ENCODE peak calls at places on chromosomes 13 and 19, in four cellular contexts. One of them, this sample, is unnamed.

GRCh38 chr19:33040994-33041827 is 23.5 kb downstream of the RHPN2 start:
- DNase-seq in hepatocyte: peak; percentile 93
- DNase-seq in mammary epithelial cell: peak; percentile 15
- DNase-seq in activated B cell treated with CpG ODN at 0.5 μM for 24 hours: no peak
- DNase-seq in this sample: no peak

GRCh38 chr19:13764821-13765394 is 586 bp downstream of the MRI1 start:
- DNase-seq in hepatocyte: peak; percentile 54
- DNase-seq in mammary epithelial cell: no peak
- DNase-seq in activated B cell treated with CpG ODN at 0.5 μM for 24 hours: peak; percentile 37
- DNase-seq in this sample: no peak

GRCh38 chr13:40664100-40665060 is 2.1 kb downstream of the FOXO1 start:
- DNase-seq in hepatocyte: peak; percentile 77
- DNase-seq in mammary epithelial cell: peak; percentile 36
- DNase-seq in activated B cell treated with CpG ODN at 0.5 μM for 24 hours: peak; percentile 71
- DNase-seq in this sample: no peak

GRCh38 chr13:28820099-28821051 is at the start of gene MTUS2:
- DNase-seq in hepatocyte: peak; percentile 61
- DNase-seq in mammary epithelial cell: peak; percentile 18
- DNase-seq in activated B cell treated with CpG ODN at 0.5 μM for 24 hours: no peak
- DNase-seq in this sample: no peak

GRCh38 chr19:16268676-16269319 is 55.8 kb upstream of the KLF2 start:
- DNase-seq in hepatocyte: no peak
- DNase-seq in mammary epithelial cell: no peak
- DNase-seq in activated B cell treated with CpG ODN at 0.5 μM for 24 hours: no peak
- DNase-seq in this sample: no peak

GRCh38 chr13:78317030-78317429 is 286.3 kb downstream of the POU4F1 start:
- DNase-seq in hepatocyte: peak; percentile 10
- DNase-seq in mammary epithelial cell: no peak
- DNase-seq in activated B cell treated with CpG ODN at 0.5 μM for 24 hours: no peak
- DNase-seq in this sample: no peak

GRCh38 chr19:12293771-12294307 is 844 bp downstream of the ZNF44 start:
- DNase-seq in hepatocyte: peak; percentile 94
- DNase-seq in mammary epithelial cell: peak; percentile 76
- DNase-seq in activated B cell treated with CpG ODN at 0.5 μM for 24 hours: peak; percentile 57
- DNase-seq in this sample: peak; percentile 34

GRCh38 chr19:51070334-51070886 is 5.5 kb upstream of the KLK13 start:
- DNase-seq in hepatocyte: no peak
- DNase-seq in mammary epithelial cell: no peak
- DNase-seq in activated B cell treated with CpG ODN at 0.5 μM for 24 hours: no peak
- DNase-seq in this sample: no peak

GRCh38 chr13:106099765-106100164 is 435.7 kb downstream of the EFNB2 start:
- DNase-seq in hepatocyte: no peak
- DNase-seq in mammary epithelial cell: no peak
- DNase-seq in activated B cell treated with CpG ODN at 0.5 μM for 24 hours: no peak
- DNase-seq in this sample: no peak

GRCh38 chr13:34347784-34348573 is 530.0 kb downstream of the RFC3 start:
- DNase-seq in hepatocyte: peak; percentile 72
- DNase-seq in mammary epithelial cell: peak; percentile 59
- DNase-seq in activated B cell treated with CpG ODN at 0.5 μM for 24 hours: no peak
- DNase-seq in this sample: no peak

GRCh38 chr19:48394331-48395169 is 1.1 kb downstream of the GRIN2D start:
- DNase-seq in hepatocyte: no peak
- DNase-seq in mammary epithelial cell: no peak
- DNase-seq in activated B cell treated with CpG ODN at 0.5 μM for 24 hours: no peak
- DNase-seq in this sample: no peak

GRCh38 chr19:10503002-10503789 is at the start of gene KEAP1:
- DNase-seq in hepatocyte: peak; percentile 52
- DNase-seq in mammary epithelial cell: no peak
- DNase-seq in activated B cell treated with CpG ODN at 0.5 μM for 24 hours: no peak
- DNase-seq in this sample: peak; percentile 31

GRCh38 chr13:73684286-73684685 is 449.9 kb downstream of the KLF12 start:
- DNase-seq in hepatocyte: no peak
- DNase-seq in mammary epithelial cell: no peak
- DNase-seq in activated B cell treated with CpG ODN at 0.5 μM for 24 hours: no peak
- DNase-seq in this sample: no peak

GRCh38 chr13:51663980-51664957 is 80.0 kb downstream of the WDFY2 start:
- DNase-seq in hepatocyte: no peak
- DNase-seq in mammary epithelial cell: peak; percentile 36
- DNase-seq in activated B cell treated with CpG ODN at 0.5 μM for 24 hours: no peak
- DNase-seq in this sample: no peak

GRCh38 chr13:77310579-77311279 is 16.2 kb downstream of the MYCBP2 start:
- DNase-seq in hepatocyte: peak; percentile 6
- DNase-seq in mammary epithelial cell: no peak
- DNase-seq in activated B cell treated with CpG ODN at 0.5 μM for 24 hours: no peak
- DNase-seq in this sample: no peak

GRCh38 chr13:44718467-44718866 is 142.3 kb upstream of the TSC22D1 start:
- DNase-seq in hepatocyte: no peak
- DNase-seq in mammary epithelial cell: no peak
- DNase-seq in activated B cell treated with CpG ODN at 0.5 μM for 24 hours: no peak
- DNase-seq in this sample: no peak

GRCh38 chr13:51223284-51224270 is 1.4 kb downstream of the FAM124A start:
- DNase-seq in hepatocyte: no peak
- DNase-seq in mammary epithelial cell: no peak
- DNase-seq in activated B cell treated with CpG ODN at 0.5 μM for 24 hours: no peak
- DNase-seq in this sample: no peak

GRCh38 chr13:50787316-50788195 is 55.9 kb downstream of the DLEU7 start:
- DNase-seq in hepatocyte: no peak
- DNase-seq in mammary epithelial cell: no peak
- DNase-seq in activated B cell treated with CpG ODN at 0.5 μM for 24 hours: no peak
- DNase-seq in this sample: no peak

GRCh38 chr13:113740661-113741060 is 18.4 kb upstream of the TMEM255B start:
- DNase-seq in hepatocyte: no peak
- DNase-seq in mammary epithelial cell: no peak
- DNase-seq in activated B cell treated with CpG ODN at 0.5 μM for 24 hours: no peak
- DNase-seq in this sample: no peak

GRCh38 chr19:53374288-53374687 is 8.8 kb downstream of the ZNF525 start:
- DNase-seq in hepatocyte: no peak
- DNase-seq in mammary epithelial cell: no peak
- DNase-seq in activated B cell treated with CpG ODN at 0.5 μM for 24 hours: no peak
- DNase-seq in this sample: no peak

GRCh38 chr13:108963846-108964600 is 334.6 kb downstream of the MYO16 start:
- DNase-seq in hepatocyte: no peak
- DNase-seq in mammary epithelial cell: peak; percentile 90
- DNase-seq in activated B cell treated with CpG ODN at 0.5 μM for 24 hours: no peak
- DNase-seq in this sample: no peak

GRCh38 chr19:18542936-18543813 is at the start of gene FKBP8:
- DNase-seq in hepatocyte: peak; percentile 97
- DNase-seq in mammary epithelial cell: peak; percentile 73
- DNase-seq in activated B cell treated with CpG ODN at 0.5 μM for 24 hours: peak; percentile 92
- DNase-seq in this sample: peak; percentile 65

GRCh38 chr13:90800082-90800746 is 547.3 kb upstream of the MIR17HG start:
- DNase-seq in hepatocyte: peak; percentile 10
- DNase-seq in mammary epithelial cell: no peak
- DNase-seq in activated B cell treated with CpG ODN at 0.5 μM for 24 hours: no peak
- DNase-seq in this sample: no peak

GRCh38 chr13:31114641-31115040 is 47.1 kb downstream of the HSPH1 start:
- DNase-seq in hepatocyte: no peak
- DNase-seq in mammary epithelial cell: no peak
- DNase-seq in activated B cell treated with CpG ODN at 0.5 μM for 24 hours: no peak
- DNase-seq in this sample: no peak

GRCh38 chr13:31111136-31111535 is 50.6 kb downstream of the HSPH1 start:
- DNase-seq in hepatocyte: no peak
- DNase-seq in mammary epithelial cell: peak; percentile 35
- DNase-seq in activated B cell treated with CpG ODN at 0.5 μM for 24 hours: no peak
- DNase-seq in this sample: no peak

GRCh38 chr13:31110169-31110568 is 51.5 kb downstream of the HSPH1 start:
- DNase-seq in hepatocyte: no peak
- DNase-seq in mammary epithelial cell: no peak
- DNase-seq in activated B cell treated with CpG ODN at 0.5 μM for 24 hours: no peak
- DNase-seq in this sample: no peak

GRCh38 chr13:31107109-31107508 is 54.6 kb downstream of the HSPH1 start:
- DNase-seq in hepatocyte: no peak
- DNase-seq in mammary epithelial cell: no peak
- DNase-seq in activated B cell treated with CpG ODN at 0.5 μM for 24 hours: no peak
- DNase-seq in this sample: no peak

GRCh38 chr13:31110617-31111016 is 51.1 kb downstream of the HSPH1 start:
- DNase-seq in hepatocyte: no peak
- DNase-seq in mammary epithelial cell: no peak
- DNase-seq in activated B cell treated with CpG ODN at 0.5 μM for 24 hours: no peak
- DNase-seq in this sample: no peak
- TF ChIP-seq CTCF in hepatocyte: no peak
- TF ChIP-seq CTCF in mammary epithelial cell: no peak
- TF ChIP-seq CTCF in activated B cell treated with CpG ODN at 0.5 μM for 24 hours: no peak
- TF ChIP-seq CTCF in this sample: no peak

GRCh38 chr19:4256563-4256962 is 9.7 kb downstream of the YJU2 start:
- DNase-seq in hepatocyte: no peak
- DNase-seq in mammary epithelial cell: no peak
- DNase-seq in activated B cell treated with CpG ODN at 0.5 μM for 24 hours: no peak
- DNase-seq in this sample: no peak
- TF ChIP-seq CTCF in hepatocyte: no peak
- TF ChIP-seq CTCF in mammary epithelial cell: peak; percentile 13
- TF ChIP-seq CTCF in activated B cell treated with CpG ODN at 0.5 μM for 24 hours: no peak
- TF ChIP-seq CTCF in this sample: no peak

DNA sequence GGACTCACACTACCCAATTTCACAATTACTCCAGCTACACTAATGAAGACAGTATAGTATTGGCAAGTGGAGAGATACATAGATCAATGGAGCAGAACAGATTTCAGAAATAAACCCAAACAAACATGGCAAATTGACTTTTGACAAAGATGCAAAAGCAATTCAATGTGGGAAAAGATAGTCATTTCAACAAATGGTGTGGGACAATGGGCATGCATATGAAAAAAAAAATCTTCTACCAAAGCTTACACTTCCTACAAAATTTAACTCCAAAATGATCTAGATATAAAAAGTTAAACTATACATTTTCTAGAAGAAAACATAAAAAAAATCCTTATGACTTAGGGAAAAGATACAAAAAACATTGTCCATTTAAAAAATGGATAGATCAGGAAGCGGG is 2.7 kb upstream of the IGFL4 start:
- DNase-seq in hepatocyte: no peak
- DNase-seq in mammary epithelial cell: no peak
- DNase-seq in activated B cell treated with CpG ODN at 0.5 μM for 24 hours: no peak
- DNase-seq in this sample: no peak
- TF ChIP-seq CTCF in hepatocyte: no peak
- TF ChIP-seq CTCF in mammary epithelial cell: no peak
- TF ChIP-seq CTCF in activated B cell treated with CpG ODN at 0.5 μM for 24 hours: no peak
- TF ChIP-seq CTCF in this sample: no peak

GRCh38 chr13:104206450-104207044 is 1140.3 kb upstream of the SLC10A2 start:
- DNase-seq in hepatocyte: no peak
- DNase-seq in mammary epithelial cell: no peak
- DNase-seq in activated B cell treated with CpG ODN at 0.5 μM for 24 hours: no peak
- DNase-seq in this sample: no peak

GRCh38 chr13:104198811-104199210 is 1132.6 kb upstream of the SLC10A2 start:
- DNase-seq in hepatocyte: no peak
- DNase-seq in mammary epithelial cell: no peak
- DNase-seq in activated B cell treated with CpG ODN at 0.5 μM for 24 hours: no peak
- DNase-seq in this sample: no peak

GRCh38 chr13:104204177-104204576 is 1138.0 kb upstream of the SLC10A2 start:
- DNase-seq in hepatocyte: no peak
- DNase-seq in mammary epithelial cell: no peak
- DNase-seq in activated B cell treated with CpG ODN at 0.5 μM for 24 hours: no peak
- DNase-seq in this sample: no peak
- TF ChIP-seq CTCF in hepatocyte: no peak
- TF ChIP-seq CTCF in mammary epithelial cell: no peak
- TF ChIP-seq CTCF in activated B cell treated with CpG ODN at 0.5 μM for 24 hours: no peak
- TF ChIP-seq CTCF in this sample: no peak

GRCh38 chr19:807627-808175 is 10.4 kb downstream of the PTBP1 start:
- DNase-seq in hepatocyte: no peak
- DNase-seq in mammary epithelial cell: no peak
- DNase-seq in activated B cell treated with CpG ODN at 0.5 μM for 24 hours: no peak
- DNase-seq in this sample: no peak
- TF ChIP-seq CTCF in hepatocyte: no peak
- TF ChIP-seq CTCF in mammary epithelial cell: no peak
- TF ChIP-seq CTCF in activated B cell treated with CpG ODN at 0.5 μM for 24 hours: no peak
- TF ChIP-seq CTCF in this sample: no peak

GRCh38 chr19:40805258-40805868 is 6.4 kb downstream of the EGLN2 start:
- DNase-seq in hepatocyte: no peak
- DNase-seq in mammary epithelial cell: no peak
- DNase-seq in activated B cell treated with CpG ODN at 0.5 μM for 24 hours: no peak
- DNase-seq in this sample: no peak

GRCh38 chr19:40808021-40808325 is 9.0 kb downstream of the EGLN2 start:
- DNase-seq in hepatocyte: no peak
- DNase-seq in mammary epithelial cell: no peak
- DNase-seq in activated B cell treated with CpG ODN at 0.5 μM for 24 hours: no peak
- DNase-seq in this sample: no peak

GRCh38 chr19:40806385-40807146 is 7.6 kb downstream of the EGLN2 start:
- DNase-seq in hepatocyte: peak; percentile 95
- DNase-seq in mammary epithelial cell: peak; percentile 63
- DNase-seq in activated B cell treated with CpG ODN at 0.5 μM for 24 hours: peak; percentile 60
- DNase-seq in this sample: peak; percentile 75

GRCh38 chr19:40808497-40808896 is 9.5 kb downstream of the EGLN2 start:
- DNase-seq in hepatocyte: no peak
- DNase-seq in mammary epithelial cell: no peak
- DNase-seq in activated B cell treated with CpG ODN at 0.5 μM for 24 hours: no peak
- DNase-seq in this sample: no peak

GRCh38 chr19:40807147-40808020 is 8.4 kb downstream of the EGLN2 start:
- DNase-seq in hepatocyte: peak; percentile 78
- DNase-seq in mammary epithelial cell: no peak
- DNase-seq in activated B cell treated with CpG ODN at 0.5 μM for 24 hours: no peak
- DNase-seq in this sample: no peak
- TF ChIP-seq CTCF in hepatocyte: peak; percentile 37
- TF ChIP-seq CTCF in mammary epithelial cell: peak; percentile 24
- TF ChIP-seq CTCF in activated B cell treated with CpG ODN at 0.5 μM for 24 hours: no peak
- TF ChIP-seq CTCF in this sample: no peak

GRCh38 chr19:23415561-23416191 is 20.4 kb upstream of the ZNF91 start:
- DNase-seq in hepatocyte: peak; percentile 78
- DNase-seq in mammary epithelial cell: peak; percentile 21
- DNase-seq in activated B cell treated with CpG ODN at 0.5 μM for 24 hours: no peak
- DNase-seq in this sample: no peak

GRCh38 chr19:23415034-23415433 is 19.8 kb upstream of the ZNF91 start:
- DNase-seq in hepatocyte: no peak
- DNase-seq in mammary epithelial cell: no peak
- DNase-seq in activated B cell treated with CpG ODN at 0.5 μM for 24 hours: no peak
- DNase-seq in this sample: no peak

DNA sequence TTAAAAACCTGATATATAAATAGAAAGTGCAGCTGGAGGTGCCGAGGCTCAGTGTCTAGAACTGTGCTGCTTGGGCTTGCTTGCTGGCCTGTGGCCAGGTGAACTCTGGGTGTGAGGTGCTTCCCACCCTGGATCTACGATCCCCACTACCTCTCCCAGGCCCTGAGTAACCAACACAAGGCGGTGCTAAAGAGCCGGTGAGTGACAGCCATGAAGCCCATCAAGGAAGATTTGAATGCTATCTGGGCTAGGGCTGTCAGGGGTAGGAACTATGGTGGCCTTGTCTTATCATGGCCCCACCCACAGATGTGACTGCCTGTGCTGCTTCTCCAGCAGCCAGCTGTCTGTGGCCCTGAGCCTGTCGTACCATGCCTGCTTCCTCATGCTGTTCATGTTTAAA is 25.6 kb upstream of the ZNF91 start:
- DNase-seq in hepatocyte: no peak
- DNase-seq in mammary epithelial cell: no peak
- DNase-seq in activated B cell treated with CpG ODN at 0.5 μM for 24 hours: no peak
- DNase-seq in this sample: no peak
- TF ChIP-seq CTCF in hepatocyte: no peak
- TF ChIP-seq CTCF in mammary epithelial cell: no peak
- TF ChIP-seq CTCF in activated B cell treated with CpG ODN at 0.5 μM for 24 hours: no peak
- TF ChIP-seq CTCF in this sample: no peak

DNA sequence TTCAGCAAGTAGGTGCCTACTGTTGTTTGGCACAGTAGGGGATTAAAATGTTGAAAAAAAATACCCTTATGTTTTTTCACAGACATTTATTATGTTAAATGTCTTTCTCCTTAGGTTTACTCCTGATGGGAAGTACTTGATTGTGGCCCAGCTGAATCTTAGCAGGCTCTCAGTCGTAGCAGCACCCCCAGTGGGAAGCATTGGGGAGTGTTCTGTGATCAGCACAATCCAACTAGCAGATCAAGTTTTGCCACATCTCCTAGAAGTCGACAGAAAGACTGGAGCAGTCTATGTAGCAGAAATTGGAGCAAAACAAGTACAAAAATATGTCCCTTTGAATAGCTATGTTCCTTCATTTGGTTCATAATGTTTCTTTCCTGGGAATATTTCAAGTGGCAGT is 9.3 kb downstream of the NHLRC3 start:
- DNase-seq in hepatocyte: peak; percentile 36
- DNase-seq in mammary epithelial cell: peak; percentile 36
- DNase-seq in activated B cell treated with CpG ODN at 0.5 μM for 24 hours: no peak
- DNase-seq in this sample: no peak
- TF ChIP-seq CTCF in hepatocyte: no peak
- TF ChIP-seq CTCF in mammary epithelial cell: peak; percentile 25
- TF ChIP-seq CTCF in activated B cell treated with CpG ODN at 0.5 μM for 24 hours: no peak
- TF ChIP-seq CTCF in this sample: no peak

This sample was measured in omental fat pad.